ENCODE peak calls at places on chromosomes 13 and 19, in eight cellular contexts. U is heart left ventricle, Q is left ventricle myocardium inferior, X is fibroblast of lung, A is thoracic aorta, W is body of pancreas, O is uterus, F is neural progenitor cell. C is an unnamed sample.

GRCh38 chr13:99190147-99190985 is 10.3 kb upstream of the UBAC2 start:
- DNase-seq in U (no peak), Q (no peak), X (no peak), A (no peak), W (no peak), O (no peak), F (no peak), C (no peak)

GRCh38 chr19:28469544-28469943 is 743.4 kb downstream of the UQCRFS1 start:
- DNase-seq in U (no peak), Q (no peak), X (no peak), A (no peak), W (no peak), O (no peak), F (no peak), C (no peak)

GRCh38 chr13:108572782-108573211 is 56.6 kb upstream of the MYO16 start:
- DNase-seq in U (no peak), Q (no peak), X (no peak), A (no peak), W (no peak), O (no peak), F (no peak), C (no peak)

GRCh38 chr19:10884273-10884672 is 12.9 kb downstream of the CARM1 start:
- DNase-seq in U (no peak), Q (no peak), X (peak; percentile 74), A (no peak), W (no peak), O (peak; percentile 80), F (no peak), C (no peak)

GRCh38 chr19:38944981-38945506 is 14.3 kb downstream of the MRPS12 start:
- DNase-seq in U (no peak), Q (no peak), X (no peak), A (no peak), W (no peak), O (no peak), F (no peak), C (no peak)

GRCh38 chr19:35199481-35199880 is 29.1 kb downstream of the FAM187B start:
- DNase-seq in U (no peak), Q (no peak), X (no peak), A (no peak), W (no peak), O (no peak), F (no peak), C (no peak)

GRCh38 chr13:33730147-33730546 is 87.8 kb upstream of the RFC3 start:
- DNase-seq in U (no peak), Q (no peak), X (no peak), A (no peak), W (no peak), O (no peak), F (no peak), C (no peak)

GRCh38 chr13:65330287-65330686 is 1899.8 kb downstream of the PCDH9 start:
- DNase-seq in U (no peak), Q (no peak), X (no peak), A (no peak), W (no peak), O (no peak), F (no peak), C (no peak)

GRCh38 chr19:21463449-21464105 is 41.8 kb upstream of the ZNF429 start:
- DNase-seq in U (peak; percentile 73), Q (peak; percentile 42), X (peak; percentile 33), A (no peak), W (peak; percentile 74), O (no peak), F (peak; percentile 90), C (no peak)

DNA sequence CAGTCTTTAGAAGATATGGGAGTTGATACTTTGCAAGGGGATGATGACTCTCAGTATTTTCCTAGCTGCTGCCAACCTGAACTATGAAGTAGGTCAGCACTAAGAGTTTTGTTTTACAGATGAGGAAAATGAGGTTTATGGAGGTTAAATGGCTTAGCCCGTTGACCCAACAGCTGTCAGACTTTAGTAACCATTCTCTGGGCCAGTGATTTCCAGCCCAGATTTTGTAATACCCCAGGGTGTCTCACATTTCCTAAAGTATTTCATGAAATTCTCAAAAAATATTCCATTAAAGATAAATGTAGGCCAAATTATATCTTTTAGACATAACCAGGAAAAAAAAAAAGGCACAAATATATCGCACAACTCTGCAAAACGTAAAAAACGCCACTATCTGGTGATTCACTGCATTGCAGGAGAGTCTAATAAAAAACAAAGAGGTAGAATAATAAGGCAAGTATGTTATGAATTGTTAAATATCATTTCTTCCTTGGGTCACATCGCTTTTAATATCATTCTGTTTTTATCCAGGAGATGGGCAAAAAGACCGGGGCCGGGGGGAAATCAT is 112.5 kb downstream of the DACH1 start:
- DNase-seq in U (peak; percentile 29), Q (no peak), X (peak; percentile 59), A (no peak), W (no peak), O (peak; percentile 16), F (no peak), C (no peak)
- TF ChIP-seq CTCF in U (peak; percentile 20), Q (peak; percentile 48), X (no peak), A (no peak), W (no peak), O (no peak), F (peak; percentile 32), C (no peak)

DNA sequence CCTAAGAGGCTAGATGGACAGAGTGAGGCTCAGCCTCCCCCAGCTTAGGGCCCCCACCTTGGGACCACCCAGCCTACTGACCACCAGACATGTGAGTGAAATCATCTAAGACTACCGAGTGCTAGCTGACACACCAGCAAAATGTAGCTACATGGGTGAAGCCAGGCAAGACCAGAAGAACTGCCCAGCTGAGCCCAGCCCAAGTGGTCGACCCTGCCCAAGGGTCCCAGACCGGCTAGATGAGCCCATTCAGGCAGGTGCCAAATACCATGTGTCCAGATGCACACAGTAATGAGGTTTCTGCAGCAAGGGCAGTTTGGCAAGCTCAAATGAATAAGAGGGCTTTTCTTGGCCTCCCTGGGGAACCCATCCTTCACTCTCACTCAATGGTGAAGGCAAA is 56.6 kb downstream of the ZNF557 start:
- DNase-seq in U (no peak), Q (no peak), X (no peak), A (no peak), W (no peak), O (no peak), F (no peak), C (no peak)
- H3K36me3 ChIP-seq in U (peaks cover 93% of the 10 kb centered on the region), Q (peaks cover 94% of the 10 kb centered on the region), X (no peaks in the 10 kb centered on the region), A (peaks cover 82% of the 10 kb centered on the region), W (peaks cover 71% of the 10 kb centered on the region), O (no peaks in the 10 kb centered on the region), F (peaks cover 5% of the 10 kb centered on the region), C (peaks cover 94% of the 10 kb centered on the region)

DNA sequence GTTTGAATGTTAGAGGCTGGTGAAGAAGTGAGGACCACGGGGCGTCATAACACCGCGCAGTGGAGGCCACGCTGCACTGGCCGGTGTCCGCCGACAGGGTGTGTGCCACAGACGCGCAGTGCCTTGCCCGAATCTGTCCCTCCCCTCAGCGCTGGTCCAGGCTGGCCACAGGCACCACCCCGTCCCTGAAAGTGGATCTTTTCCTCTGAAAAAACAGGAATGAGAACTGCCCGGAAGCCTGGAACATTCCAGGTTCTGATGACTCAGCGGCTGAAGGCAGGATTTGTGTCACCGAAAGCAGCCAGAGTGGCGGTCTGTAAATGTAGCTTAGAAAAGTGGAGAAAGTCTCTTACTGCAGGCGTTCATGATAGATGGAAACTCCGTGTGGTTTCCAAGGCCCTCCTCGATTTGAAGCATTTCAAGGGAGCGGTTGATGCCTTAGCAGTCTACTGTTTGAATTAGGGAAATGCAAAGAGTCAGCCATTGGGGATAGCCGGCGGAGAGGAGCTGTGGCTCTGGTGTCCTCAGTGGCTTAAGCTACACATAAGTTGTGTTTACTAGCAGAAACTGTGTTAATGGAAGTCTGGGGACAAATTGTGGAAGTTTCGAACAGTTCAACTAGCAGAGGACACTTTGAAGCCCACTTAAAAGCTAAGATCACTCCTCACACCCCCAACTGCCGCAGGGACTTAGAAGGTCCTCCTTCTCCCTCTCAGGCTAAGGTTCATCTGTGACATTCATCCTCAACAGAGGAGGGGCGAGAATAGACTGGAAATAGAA is 70.8 kb downstream of the NUFIP1 start:
- DNase-seq in U (peak; percentile 92), Q (peak; percentile 89), X (peak; percentile 97), A (peak; percentile 78), W (peak; percentile 90), O (peak; percentile 89), F (peak; percentile 94), C (peak; percentile 96)
- TF ChIP-seq CTCF in U (peak; percentile 86), Q (peak; percentile 90), X (peak; percentile 75), A (peak; percentile 88), W (peak; percentile 71), O (peak; percentile 54), F (peak; percentile 67), C (peak; percentile 83)

DNA sequence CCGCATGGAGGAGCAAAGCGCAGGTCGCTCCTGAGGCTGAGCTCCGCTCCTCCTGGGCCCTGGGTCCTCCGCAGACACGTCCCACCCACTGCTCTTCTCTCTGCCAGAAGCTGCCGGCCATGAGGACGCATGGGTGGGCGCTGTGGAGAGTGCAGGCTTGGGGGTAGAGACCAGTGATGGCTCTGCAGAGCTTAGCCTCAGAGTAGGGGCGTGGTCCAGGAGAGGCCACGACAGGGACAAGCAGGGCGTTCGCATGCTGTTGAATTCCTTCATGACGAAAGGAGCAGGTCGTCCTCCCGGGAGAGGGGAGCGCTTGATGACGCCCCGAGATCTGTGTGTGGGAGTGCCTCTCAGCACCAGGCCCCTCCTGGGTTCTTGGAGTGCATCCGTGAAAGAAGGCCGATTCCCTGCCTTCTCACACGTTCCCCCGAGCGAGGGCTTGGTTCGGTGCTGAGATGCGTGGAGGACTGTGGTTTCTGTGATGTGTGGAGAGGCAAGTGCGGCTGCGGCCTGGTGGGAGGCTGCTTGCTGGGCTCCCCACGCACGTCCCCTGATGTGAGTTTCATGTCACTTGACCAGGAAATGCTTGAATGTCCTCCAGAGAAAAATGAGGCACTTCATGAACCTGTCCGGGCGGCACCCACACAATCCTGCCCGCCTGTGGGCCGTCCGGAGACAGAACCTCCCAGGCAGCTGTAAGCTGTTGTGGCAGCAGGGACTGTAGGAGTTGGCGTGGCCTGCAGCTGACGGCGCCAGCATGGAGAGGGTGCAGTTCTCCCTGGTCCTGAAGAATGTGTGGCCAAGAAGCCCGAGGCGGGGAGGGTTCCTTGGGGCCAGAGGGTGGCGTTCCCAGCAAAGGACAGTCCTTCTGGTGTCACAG is 4.5 kb downstream of the SF3A2 start:
- DNase-seq in U (no peak), Q (no peak), X (no peak), A (no peak), W (no peak), O (no peak), F (no peak), C (no peak)
- H3K36me3 ChIP-seq in U (peaks cover 32% of the 10 kb centered on the region), Q (peaks cover 33% of the 10 kb centered on the region), X (peaks cover 23% of the 10 kb centered on the region), A (peaks cover 29% of the 10 kb centered on the region), W (peaks cover 29% of the 10 kb centered on the region), O (no peaks in the 10 kb centered on the region), F (no peaks in the 10 kb centered on the region), C (peaks cover 11% of the 10 kb centered on the region)

DNA sequence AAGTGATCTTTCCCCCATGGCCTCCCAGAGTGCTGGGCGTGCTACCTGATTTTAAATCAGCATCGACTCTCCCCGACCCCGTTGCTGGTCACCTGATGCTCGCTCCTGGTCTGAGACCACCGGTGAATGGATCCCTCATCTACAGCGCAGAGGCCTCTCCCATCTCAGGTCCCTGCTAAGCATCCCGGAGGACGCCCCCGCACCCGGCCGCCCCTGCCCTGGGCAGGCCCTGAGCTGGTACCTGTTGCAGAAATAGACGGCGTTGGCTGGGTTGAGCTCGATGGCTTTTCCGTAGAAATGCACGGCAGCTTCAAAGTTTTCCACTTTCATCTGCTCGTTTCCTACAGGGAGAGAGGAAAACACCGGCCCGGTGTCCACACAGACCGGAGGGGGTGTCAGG is 18.1 kb downstream of the SGTA start:
- DNase-seq in U (no peak), Q (no peak), X (no peak), A (no peak), W (no peak), O (no peak), F (no peak), C (no peak)
- TF ChIP-seq CTCF in U (no peak), Q (no peak), X (no peak), A (no peak), W (no peak), O (no peak), F (no peak), C (no peak)

C was measured in psoas muscle.